ENCODE peak calls at places on chromosomes 5 and 9, in ten cellular contexts. One of them, this sample, is unnamed.

GRCh38 chr9:129910628-129911567 is 75.6 kb downstream of the USP20 start:
- DNase-seq in WTC11: no peak
- DNase-seq in HTR-8/SVneo: peak
- DNase-seq in stimulated activated CD4-positive, alpha-beta T cell treated with anti-CD3 and anti-CD28 coated beads, Interleukin-15, amount 100 ng/mL, for 24 hours: peak
- DNase-seq in OCI-LY7: no peak
- DNase-seq in M059J: peak
- DNase-seq in cardiac muscle cell: peak
- DNase-seq in Right ventricle myocardium superior: no peak
- DNase-seq in SK-N-SH: no peak
- DNase-seq in iPS-NIHi11: no peak
- DNase-seq in this sample: no peak

GRCh38 chr9:23621166-23621565 is 204.9 kb downstream of the ELAVL2 start:
- DNase-seq in WTC11: no peak
- DNase-seq in HTR-8/SVneo: peak
- DNase-seq in stimulated activated CD4-positive, alpha-beta T cell treated with anti-CD3 and anti-CD28 coated beads, Interleukin-15, amount 100 ng/mL, for 24 hours: no peak
- DNase-seq in OCI-LY7: no peak
- DNase-seq in M059J: peak
- DNase-seq in cardiac muscle cell: no peak
- DNase-seq in Right ventricle myocardium superior: no peak
- DNase-seq in SK-N-SH: no peak
- DNase-seq in iPS-NIHi11: no peak
- DNase-seq in this sample: no peak

GRCh38 chr9:129322641-129323375 is 144.7 kb upstream of the IER5L start:
- DNase-seq in WTC11: no peak
- DNase-seq in HTR-8/SVneo: no peak
- DNase-seq in stimulated activated CD4-positive, alpha-beta T cell treated with anti-CD3 and anti-CD28 coated beads, Interleukin-15, amount 100 ng/mL, for 24 hours: no peak
- DNase-seq in OCI-LY7: no peak
- DNase-seq in M059J: no peak
- DNase-seq in cardiac muscle cell: no peak
- DNase-seq in Right ventricle myocardium superior: peak
- DNase-seq in SK-N-SH: no peak
- DNase-seq in iPS-NIHi11: no peak
- DNase-seq in this sample: no peak

GRCh38 chr5:81393783-81394718 is at the start of gene ACOT12:
- DNase-seq in WTC11: peak
- DNase-seq in HTR-8/SVneo: no peak
- DNase-seq in stimulated activated CD4-positive, alpha-beta T cell treated with anti-CD3 and anti-CD28 coated beads, Interleukin-15, amount 100 ng/mL, for 24 hours: peak
- DNase-seq in OCI-LY7: no peak
- DNase-seq in M059J: no peak
- DNase-seq in cardiac muscle cell: peak
- DNase-seq in Right ventricle myocardium superior: peak
- DNase-seq in SK-N-SH: peak
- DNase-seq in iPS-NIHi11: peak
- DNase-seq in this sample: no peak

GRCh38 chr9:86859966-86860365 is 87.3 kb downstream of the GAS1 start:
- DNase-seq in WTC11: no peak
- DNase-seq in HTR-8/SVneo: no peak
- DNase-seq in stimulated activated CD4-positive, alpha-beta T cell treated with anti-CD3 and anti-CD28 coated beads, Interleukin-15, amount 100 ng/mL, for 24 hours: no peak
- DNase-seq in OCI-LY7: no peak
- DNase-seq in M059J: no peak
- DNase-seq in cardiac muscle cell: no peak
- DNase-seq in Right ventricle myocardium superior: no peak
- DNase-seq in SK-N-SH: no peak
- DNase-seq in iPS-NIHi11: no peak
- DNase-seq in this sample: no peak

GRCh38 chr9:33350310-33350709 is 52.1 kb downstream of the AQP7 start:
- DNase-seq in WTC11: no peak
- DNase-seq in HTR-8/SVneo: no peak
- DNase-seq in stimulated activated CD4-positive, alpha-beta T cell treated with anti-CD3 and anti-CD28 coated beads, Interleukin-15, amount 100 ng/mL, for 24 hours: no peak
- DNase-seq in OCI-LY7: no peak
- DNase-seq in M059J: peak
- DNase-seq in cardiac muscle cell: peak
- DNase-seq in Right ventricle myocardium superior: no peak
- DNase-seq in SK-N-SH: no peak
- DNase-seq in iPS-NIHi11: no peak
- DNase-seq in this sample: no peak

GRCh38 chr5:143413964-143414669 is 10.6 kb upstream of the NR3C1 start:
- DNase-seq in WTC11: no peak
- DNase-seq in HTR-8/SVneo: no peak
- DNase-seq in stimulated activated CD4-positive, alpha-beta T cell treated with anti-CD3 and anti-CD28 coated beads, Interleukin-15, amount 100 ng/mL, for 24 hours: no peak
- DNase-seq in OCI-LY7: peak
- DNase-seq in M059J: no peak
- DNase-seq in cardiac muscle cell: no peak
- DNase-seq in Right ventricle myocardium superior: no peak
- DNase-seq in SK-N-SH: no peak
- DNase-seq in iPS-NIHi11: no peak
- DNase-seq in this sample: no peak

GRCh38 chr5:114412509-114413171 is 50.8 kb downstream of the KCNN2 start:
- DNase-seq in WTC11: no peak
- DNase-seq in HTR-8/SVneo: no peak
- DNase-seq in stimulated activated CD4-positive, alpha-beta T cell treated with anti-CD3 and anti-CD28 coated beads, Interleukin-15, amount 100 ng/mL, for 24 hours: no peak
- DNase-seq in OCI-LY7: no peak
- DNase-seq in M059J: peak
- DNase-seq in cardiac muscle cell: peak
- DNase-seq in Right ventricle myocardium superior: no peak
- DNase-seq in SK-N-SH: no peak
- DNase-seq in iPS-NIHi11: no peak
- DNase-seq in this sample: no peak

GRCh38 chr5:108061941-108062340 is 320.0 kb downstream of the FBXL17 start:
- DNase-seq in WTC11: no peak
- DNase-seq in HTR-8/SVneo: no peak
- DNase-seq in stimulated activated CD4-positive, alpha-beta T cell treated with anti-CD3 and anti-CD28 coated beads, Interleukin-15, amount 100 ng/mL, for 24 hours: no peak
- DNase-seq in OCI-LY7: no peak
- DNase-seq in M059J: peak
- DNase-seq in cardiac muscle cell: peak
- DNase-seq in Right ventricle myocardium superior: no peak
- DNase-seq in SK-N-SH: no peak
- DNase-seq in iPS-NIHi11: no peak
- DNase-seq in this sample: no peak

GRCh38 chr9:101601904-101602765 is 7.4 kb upstream of the PPP3R2 start:
- DNase-seq in WTC11: peak
- DNase-seq in HTR-8/SVneo: peak
- DNase-seq in stimulated activated CD4-positive, alpha-beta T cell treated with anti-CD3 and anti-CD28 coated beads, Interleukin-15, amount 100 ng/mL, for 24 hours: no peak
- DNase-seq in OCI-LY7: peak
- DNase-seq in M059J: peak
- DNase-seq in cardiac muscle cell: peak
- DNase-seq in Right ventricle myocardium superior: no peak
- DNase-seq in SK-N-SH: peak
- DNase-seq in iPS-NIHi11: peak
- DNase-seq in this sample: peak

GRCh38 chr5:95086932-95087818 is 197.7 kb downstream of the MCTP1 start:
- DNase-seq in WTC11: no peak
- DNase-seq in HTR-8/SVneo: no peak
- DNase-seq in stimulated activated CD4-positive, alpha-beta T cell treated with anti-CD3 and anti-CD28 coated beads, Interleukin-15, amount 100 ng/mL, for 24 hours: no peak
- DNase-seq in OCI-LY7: no peak
- DNase-seq in M059J: no peak
- DNase-seq in cardiac muscle cell: no peak
- DNase-seq in Right ventricle myocardium superior: no peak
- DNase-seq in SK-N-SH: no peak
- DNase-seq in iPS-NIHi11: no peak
- DNase-seq in this sample: no peak

GRCh38 chr9:34413229-34413852 is 36.6 kb upstream of the MYORG start:
- DNase-seq in WTC11: peak
- DNase-seq in HTR-8/SVneo: peak
- DNase-seq in stimulated activated CD4-positive, alpha-beta T cell treated with anti-CD3 and anti-CD28 coated beads, Interleukin-15, amount 100 ng/mL, for 24 hours: peak
- DNase-seq in OCI-LY7: peak
- DNase-seq in M059J: peak
- DNase-seq in cardiac muscle cell: peak
- DNase-seq in Right ventricle myocardium superior: no peak
- DNase-seq in SK-N-SH: no peak
- DNase-seq in iPS-NIHi11: peak
- DNase-seq in this sample: no peak

GRCh38 chr5:72656756-72657513 is 149.7 kb upstream of the ZNF366 start:
- DNase-seq in WTC11: no peak
- DNase-seq in HTR-8/SVneo: no peak
- DNase-seq in stimulated activated CD4-positive, alpha-beta T cell treated with anti-CD3 and anti-CD28 coated beads, Interleukin-15, amount 100 ng/mL, for 24 hours: no peak
- DNase-seq in OCI-LY7: no peak
- DNase-seq in M059J: no peak
- DNase-seq in cardiac muscle cell: no peak
- DNase-seq in Right ventricle myocardium superior: no peak
- DNase-seq in SK-N-SH: no peak
- DNase-seq in iPS-NIHi11: no peak
- DNase-seq in this sample: peak

GRCh38 chr9:113631811-113632665 is 168.5 kb downstream of the RGS3 start:
- DNase-seq in WTC11: no peak
- DNase-seq in HTR-8/SVneo: no peak
- DNase-seq in stimulated activated CD4-positive, alpha-beta T cell treated with anti-CD3 and anti-CD28 coated beads, Interleukin-15, amount 100 ng/mL, for 24 hours: no peak
- DNase-seq in OCI-LY7: no peak
- DNase-seq in M059J: peak
- DNase-seq in cardiac muscle cell: no peak
- DNase-seq in Right ventricle myocardium superior: no peak
- DNase-seq in SK-N-SH: no peak
- DNase-seq in iPS-NIHi11: no peak
- DNase-seq in this sample: no peak

GRCh38 chr5:61631438-61631941 is 299.4 kb downstream of the ZSWIM6 start:
- DNase-seq in WTC11: no peak
- DNase-seq in HTR-8/SVneo: no peak
- DNase-seq in stimulated activated CD4-positive, alpha-beta T cell treated with anti-CD3 and anti-CD28 coated beads, Interleukin-15, amount 100 ng/mL, for 24 hours: no peak
- DNase-seq in OCI-LY7: no peak
- DNase-seq in M059J: no peak
- DNase-seq in cardiac muscle cell: peak
- DNase-seq in Right ventricle myocardium superior: peak
- DNase-seq in SK-N-SH: no peak
- DNase-seq in iPS-NIHi11: no peak
- DNase-seq in this sample: no peak

GRCh38 chr9:129402341-129402739 is 218.6 kb downstream of the C9orf50 start:
- DNase-seq in WTC11: peak
- DNase-seq in HTR-8/SVneo: no peak
- DNase-seq in stimulated activated CD4-positive, alpha-beta T cell treated with anti-CD3 and anti-CD28 coated beads, Interleukin-15, amount 100 ng/mL, for 24 hours: no peak
- DNase-seq in OCI-LY7: no peak
- DNase-seq in M059J: no peak
- DNase-seq in cardiac muscle cell: peak
- DNase-seq in Right ventricle myocardium superior: peak
- DNase-seq in SK-N-SH: peak
- DNase-seq in iPS-NIHi11: peak
- DNase-seq in this sample: no peak

GRCh38 chr9:89596937-89597555 is 7.8 kb upstream of the GADD45G start:
- DNase-seq in WTC11: no peak
- DNase-seq in HTR-8/SVneo: no peak
- DNase-seq in stimulated activated CD4-positive, alpha-beta T cell treated with anti-CD3 and anti-CD28 coated beads, Interleukin-15, amount 100 ng/mL, for 24 hours: no peak
- DNase-seq in OCI-LY7: no peak
- DNase-seq in M059J: no peak
- DNase-seq in cardiac muscle cell: no peak
- DNase-seq in Right ventricle myocardium superior: no peak
- DNase-seq in SK-N-SH: no peak
- DNase-seq in iPS-NIHi11: no peak
- DNase-seq in this sample: no peak

GRCh38 chr9:101235105-101235866 is 149.5 kb downstream of the BAAT start:
- DNase-seq in WTC11: no peak
- DNase-seq in HTR-8/SVneo: peak
- DNase-seq in stimulated activated CD4-positive, alpha-beta T cell treated with anti-CD3 and anti-CD28 coated beads, Interleukin-15, amount 100 ng/mL, for 24 hours: no peak
- DNase-seq in OCI-LY7: peak
- DNase-seq in M059J: peak
- DNase-seq in cardiac muscle cell: peak
- DNase-seq in Right ventricle myocardium superior: no peak
- DNase-seq in SK-N-SH: peak
- DNase-seq in iPS-NIHi11: peak
- DNase-seq in this sample: no peak

GRCh38 chr5:109318455-109319108 is 91.2 kb downstream of the PJA2 start:
- DNase-seq in WTC11: no peak
- DNase-seq in HTR-8/SVneo: no peak
- DNase-seq in stimulated activated CD4-positive, alpha-beta T cell treated with anti-CD3 and anti-CD28 coated beads, Interleukin-15, amount 100 ng/mL, for 24 hours: no peak
- DNase-seq in OCI-LY7: no peak
- DNase-seq in M059J: no peak
- DNase-seq in cardiac muscle cell: peak
- DNase-seq in Right ventricle myocardium superior: no peak
- DNase-seq in SK-N-SH: no peak
- DNase-seq in iPS-NIHi11: no peak
- DNase-seq in this sample: no peak

GRCh38 chr5:78360674-78361225 is 333 bp downstream of the SCAMP1 start:
- DNase-seq in WTC11: no peak
- DNase-seq in HTR-8/SVneo: peak
- DNase-seq in stimulated activated CD4-positive, alpha-beta T cell treated with anti-CD3 and anti-CD28 coated beads, Interleukin-15, amount 100 ng/mL, for 24 hours: peak
- DNase-seq in OCI-LY7: peak
- DNase-seq in M059J: peak
- DNase-seq in cardiac muscle cell: no peak
- DNase-seq in Right ventricle myocardium superior: peak
- DNase-seq in SK-N-SH: peak
- DNase-seq in iPS-NIHi11: peak
- DNase-seq in this sample: no peak

GRCh38 chr9:97321681-97322080 is 14.2 kb downstream of the CCDC180 start:
- DNase-seq in WTC11: no peak
- DNase-seq in HTR-8/SVneo: no peak
- DNase-seq in stimulated activated CD4-positive, alpha-beta T cell treated with anti-CD3 and anti-CD28 coated beads, Interleukin-15, amount 100 ng/mL, for 24 hours: no peak
- DNase-seq in OCI-LY7: no peak
- DNase-seq in M059J: no peak
- DNase-seq in cardiac muscle cell: peak
- DNase-seq in Right ventricle myocardium superior: no peak
- DNase-seq in SK-N-SH: no peak
- DNase-seq in iPS-NIHi11: no peak
- DNase-seq in this sample: no peak

GRCh38 chr9:28942941-28943340 is 1369.7 kb upstream of the C9orf72 start:
- DNase-seq in WTC11: no peak
- DNase-seq in HTR-8/SVneo: no peak
- DNase-seq in stimulated activated CD4-positive, alpha-beta T cell treated with anti-CD3 and anti-CD28 coated beads, Interleukin-15, amount 100 ng/mL, for 24 hours: no peak
- DNase-seq in OCI-LY7: no peak
- DNase-seq in M059J: no peak
- DNase-seq in cardiac muscle cell: no peak
- DNase-seq in Right ventricle myocardium superior: no peak
- DNase-seq in SK-N-SH: no peak
- DNase-seq in iPS-NIHi11: no peak
- DNase-seq in this sample: no peak

GRCh38 chr5:411728-412127 is 31.2 kb upstream of the EXOC3 start:
- DNase-seq in WTC11: peak
- DNase-seq in HTR-8/SVneo: no peak
- DNase-seq in stimulated activated CD4-positive, alpha-beta T cell treated with anti-CD3 and anti-CD28 coated beads, Interleukin-15, amount 100 ng/mL, for 24 hours: peak
- DNase-seq in OCI-LY7: no peak
- DNase-seq in M059J: no peak
- DNase-seq in cardiac muscle cell: no peak
- DNase-seq in Right ventricle myocardium superior: no peak
- DNase-seq in SK-N-SH: no peak
- DNase-seq in iPS-NIHi11: no peak
- DNase-seq in this sample: no peak

GRCh38 chr5:90351101-90351500 is 58.5 kb downstream of the CETN3 start:
- DNase-seq in WTC11: no peak
- DNase-seq in HTR-8/SVneo: no peak
- DNase-seq in stimulated activated CD4-positive, alpha-beta T cell treated with anti-CD3 and anti-CD28 coated beads, Interleukin-15, amount 100 ng/mL, for 24 hours: no peak
- DNase-seq in OCI-LY7: no peak
- DNase-seq in M059J: no peak
- DNase-seq in cardiac muscle cell: no peak
- DNase-seq in Right ventricle myocardium superior: no peak
- DNase-seq in SK-N-SH: no peak
- DNase-seq in iPS-NIHi11: no peak
- DNase-seq in this sample: no peak

GRCh38 chr5:107673368-107674136 is 2.8 kb upstream of the EFNA5 start:
- DNase-seq in WTC11: peak
- DNase-seq in HTR-8/SVneo: peak
- DNase-seq in stimulated activated CD4-positive, alpha-beta T cell treated with anti-CD3 and anti-CD28 coated beads, Interleukin-15, amount 100 ng/mL, for 24 hours: peak
- DNase-seq in OCI-LY7: peak
- DNase-seq in M059J: peak
- DNase-seq in cardiac muscle cell: peak
- DNase-seq in Right ventricle myocardium superior: peak
- DNase-seq in SK-N-SH: peak
- DNase-seq in iPS-NIHi11: peak
- DNase-seq in this sample: no peak

GRCh38 chr5:42858031-42858643 is 46.4 kb upstream of the SELENOP start:
- DNase-seq in WTC11: no peak
- DNase-seq in HTR-8/SVneo: no peak
- DNase-seq in stimulated activated CD4-positive, alpha-beta T cell treated with anti-CD3 and anti-CD28 coated beads, Interleukin-15, amount 100 ng/mL, for 24 hours: no peak
- DNase-seq in OCI-LY7: no peak
- DNase-seq in M059J: no peak
- DNase-seq in cardiac muscle cell: no peak
- DNase-seq in Right ventricle myocardium superior: no peak
- DNase-seq in SK-N-SH: no peak
- DNase-seq in iPS-NIHi11: no peak
- DNase-seq in this sample: no peak

GRCh38 chr9:18837402-18837801 is 195.6 kb downstream of the SAXO1 start:
- DNase-seq in WTC11: no peak
- DNase-seq in HTR-8/SVneo: no peak
- DNase-seq in stimulated activated CD4-positive, alpha-beta T cell treated with anti-CD3 and anti-CD28 coated beads, Interleukin-15, amount 100 ng/mL, for 24 hours: no peak
- DNase-seq in OCI-LY7: no peak
- DNase-seq in M059J: no peak
- DNase-seq in cardiac muscle cell: no peak
- DNase-seq in Right ventricle myocardium superior: no peak
- DNase-seq in SK-N-SH: no peak
- DNase-seq in iPS-NIHi11: no peak
- DNase-seq in this sample: no peak

This sample was measured in esophagus muscularis mucosa.